ENCODE peak calls at places on chromosomes 13 and 19, in ten cellular contexts. M is naive thymus-derived CD4-positive, alpha-beta T cell; E is cardiac muscle cell; A is hypothalamus; P is activated naive CD8-positive, alpha-beta T cell treated with anti-CD3 and anti-CD28 coated beads for 36 hours; H is T-helper 9 cell; V is cardiac fibroblast; Y is activated T-cell treated with anti-CD3 and anti-CD28 coated beads, Interleukin-2, amount 50 U/mL, for 48 hours; F is iris pigment epithelial cell; I is neural crest cell. W is an unnamed sample.

GRCh38 chr13:42968906-42969305 is 23.1 kb downstream of the EPSTI1 start:
- DNase-seq in M (no peak), E (no peak), A (no peak), P (no peak), H (no peak), V (no peak), Y (no peak), F (no peak), I (no peak), W (no peak)

GRCh38 chr19:49403404-49404187 is 15.5 kb downstream of the KASH5 start:
- DNase-seq in M (no peak), E (no peak), A (no peak), P (no peak), H (no peak), V (no peak), Y (no peak), F (peak; percentile 45), I (no peak), W (no peak)

GRCh38 chr13:59413121-59413520 is 750.6 kb downstream of the DIAPH3 start:
- DNase-seq in M (no peak), E (no peak), A (no peak), P (no peak), H (no peak), V (no peak), Y (no peak), F (peak; percentile 11), I (no peak), W (no peak)

GRCh38 chr19:40414536-40415535 is 1.7 kb upstream of the PRX start:
- DNase-seq in M (no peak), E (no peak), A (no peak), P (no peak), H (no peak), V (no peak), Y (no peak), F (no peak), I (no peak), W (no peak)

GRCh38 chr13:102729560-102730275 is 34.9 kb upstream of the METTL21C start:
- DNase-seq in M (no peak), E (peak; percentile 87), A (no peak), P (no peak), H (no peak), V (peak; percentile 92), Y (no peak), F (peak; percentile 87), I (no peak), W (no peak)

GRCh38 chr19:14472202-14472961 is 2.8 kb downstream of the PTGER1 start:
- DNase-seq in M (peak; percentile 65), E (peak; percentile 68), A (no peak), P (peak; percentile 86), H (peak; percentile 91), V (peak; percentile 67), Y (peak; percentile 93), F (peak; percentile 47), I (peak; percentile 95), W (peak; percentile 79)

GRCh38 chr19:56837892-56838679 is 2.4 kb downstream of the PEG3 start:
- DNase-seq in M (no peak), E (peak; percentile 83), A (peak; percentile 65), P (peak; percentile 24), H (no peak), V (no peak), Y (no peak), F (peak; percentile 12), I (no peak), W (no peak)

GRCh38 chr19:40348961-40349507 is 539 bp downstream of the PLD3 start:
- DNase-seq in M (no peak), E (peak; percentile 48), A (no peak), P (no peak), H (no peak), V (peak; percentile 79), Y (no peak), F (peak; percentile 42), I (no peak), W (no peak)

GRCh38 chr13:71290963-71291937 is 575.8 kb downstream of the DACH1 start:
- DNase-seq in M (peak; percentile 72), E (peak; percentile 8), A (no peak), P (peak; percentile 43), H (peak; percentile 13), V (peak; percentile 81), Y (peak; percentile 35), F (peak; percentile 36), I (no peak), W (peak; percentile 80)

GRCh38 chr19:13094285-13094595 is 8.4 kb downstream of the LYL1 start:
- DNase-seq in M (no peak), E (no peak), A (no peak), P (no peak), H (no peak), V (no peak), Y (no peak), F (no peak), I (no peak), W (no peak)

GRCh38 chr13:51271528-51272070 is 49.4 kb downstream of the FAM124A start:
- DNase-seq in M (no peak), E (no peak), A (no peak), P (no peak), H (no peak), V (peak; percentile 4), Y (no peak), F (peak; percentile 56), I (no peak), W (no peak)

GRCh38 chr13:73335226-73335625 is 276.4 kb downstream of the KLF5 start:
- DNase-seq in M (no peak), E (peak; percentile 48), A (no peak), P (no peak), H (no peak), V (peak; percentile 83), Y (no peak), F (peak; percentile 92), I (no peak), W (no peak)

GRCh38 chr13:93080166-93080565 is 146.4 kb upstream of the GPC6 start:
- DNase-seq in M (no peak), E (no peak), A (no peak), P (no peak), H (no peak), V (no peak), Y (no peak), F (no peak), I (no peak), W (no peak)

GRCh38 chr13:48653074-48654054 is at the start of gene CYSLTR2:
- DNase-seq in M (peak; percentile 80), E (peak; percentile 73), A (no peak), P (no peak), H (no peak), V (peak; percentile 62), Y (no peak), F (peak; percentile 39), I (no peak), W (peak; percentile 80)

GRCh38 chr13:41565221-41565620 is 107.9 kb downstream of the RGCC start:
- DNase-seq in M (no peak), E (peak; percentile 67), A (no peak), P (no peak), H (no peak), V (peak; percentile 95), Y (no peak), F (peak; percentile 97), I (no peak), W (no peak)

GRCh38 chr19:1862068-1862423 is 1.3 kb downstream of the KLF16 start:
- DNase-seq in M (no peak), E (no peak), A (no peak), P (no peak), H (no peak), V (no peak), Y (no peak), F (no peak), I (no peak), W (no peak)

GRCh38 chr19:28023064-28023463 is 1189.9 kb downstream of the UQCRFS1 start:
- DNase-seq in M (no peak), E (peak; percentile 16), A (no peak), P (no peak), H (no peak), V (peak; percentile 35), Y (no peak), F (peak; percentile 12), I (no peak), W (no peak)

GRCh38 chr13:113835461-113836274 is 28.2 kb downstream of the GAS6 start:
- DNase-seq in M (no peak), E (peak; percentile 32), A (no peak), P (no peak), H (no peak), V (peak; percentile 57), Y (no peak), F (peak; percentile 70), I (no peak), W (no peak)

GRCh38 chr13:107847406-107847805 is 367.9 kb downstream of the LIG4 start:
- DNase-seq in M (no peak), E (no peak), A (no peak), P (no peak), H (no peak), V (no peak), Y (no peak), F (peak; percentile 29), I (no peak), W (no peak)

GRCh38 chr19:13774217-13775191 is at the start of gene C19orf53:
- DNase-seq in M (peak; percentile 83), E (peak; percentile 94), A (peak; percentile 76), P (peak; percentile 89), H (peak; percentile 84), V (peak; percentile 93), Y (peak; percentile 90), F (peak; percentile 96), I (peak; percentile 86), W (peak; percentile 84)

GRCh38 chr19:35592226-35592625 is 6.3 kb downstream of the PMIS2 start:
- DNase-seq in M (peak; percentile 25), E (peak; percentile 71), A (no peak), P (peak; percentile 8), H (no peak), V (peak; percentile 63), Y (peak; percentile 34), F (peak; percentile 51), I (no peak), W (peak; percentile 20)

GRCh38 chr19:19106061-19106551 is 32.2 kb downstream of the TMEM161A start:
- DNase-seq in M (no peak), E (peak; percentile 56), A (no peak), P (no peak), H (no peak), V (no peak), Y (no peak), F (peak; percentile 21), I (peak; percentile 41), W (no peak)

GRCh38 chr13:22061371-22061805 is 390.5 kb downstream of the FGF9 start:
- DNase-seq in M (peak; percentile 50), E (no peak), A (no peak), P (peak; percentile 61), H (peak; percentile 34), V (no peak), Y (peak; percentile 72), F (no peak), I (no peak), W (peak; percentile 56)